ENCODE peak calls at places on chromosomes 7 and 10, in four cellular contexts. One of them, this sample, is unnamed.

GRCh38 chr10:15084502-15084922 is 4.1 kb downstream of the ACBD7 start:
- DNase-seq in IMR-90: peak
- DNase-seq in pancreas: peak
- DNase-seq in GM10248: no peak
- DNase-seq in this sample: no peak

GRCh38 chr7:55192718-55193117 is 172.4 kb upstream of the LANCL2 start:
- DNase-seq in pancreas: no peak
- DNase-seq in GM10248: no peak
- DNase-seq in IMR-90: peak
- DNase-seq in this sample: no peak

GRCh38 chr10:93208717-93209464 is 135.2 kb downstream of the CYP26A1 start:
- DNase-seq in pancreas: no peak
- DNase-seq in GM10248: no peak
- DNase-seq in IMR-90: peak
- DNase-seq in this sample: no peak

GRCh38 chr10:73094249-73094850 is 2.3 kb downstream of the P4HA1 start:
- DNase-seq in GM10248: no peak
- DNase-seq in pancreas: no peak
- DNase-seq in IMR-90: peak
- DNase-seq in this sample: no peak

GRCh38 chr7:40698921-40699260 is 564.1 kb downstream of the SUGCT start:
- DNase-seq in GM10248: no peak
- DNase-seq in pancreas: no peak
- DNase-seq in IMR-90: no peak
- DNase-seq in this sample: no peak

GRCh38 chr10:70974351-70974901 is 86.1 kb upstream of the PCBD1 start:
- DNase-seq in GM10248: no peak
- DNase-seq in IMR-90: peak
- DNase-seq in pancreas: no peak
- DNase-seq in this sample: no peak

GRCh38 chr10:4812952-4813351 is 13.1 kb upstream of the AKR1E2 start:
- DNase-seq in pancreas: no peak
- DNase-seq in GM10248: no peak
- DNase-seq in IMR-90: peak
- DNase-seq in this sample: no peak

GRCh38 chr7:24505968-24506367 is 67.3 kb upstream of the PALS2 start:
- DNase-seq in IMR-90: no peak
- DNase-seq in pancreas: no peak
- DNase-seq in GM10248: no peak
- DNase-seq in this sample: no peak

GRCh38 chr7:121330053-121330833 is 1.4 kb downstream of the WNT16 start:
- DNase-seq in pancreas: no peak
- DNase-seq in IMR-90: no peak
- DNase-seq in GM10248: peak
- DNase-seq in this sample: peak

GRCh38 chr10:119522747-119523426 is 19.6 kb downstream of the RGS10 start:
- DNase-seq in GM10248: no peak
- DNase-seq in pancreas: no peak
- DNase-seq in IMR-90: no peak
- DNase-seq in this sample: no peak

GRCh38 chr10:63929826-63930467 is 408.7 kb downstream of the REEP3 start:
- DNase-seq in GM10248: no peak
- DNase-seq in IMR-90: no peak
- DNase-seq in pancreas: no peak
- DNase-seq in this sample: no peak

GRCh38 chr10:63930584-63930983 is 409.4 kb downstream of the REEP3 start:
- DNase-seq in pancreas: no peak
- DNase-seq in GM10248: no peak
- DNase-seq in IMR-90: no peak
- DNase-seq in this sample: no peak

GRCh38 chr10:63940277-63940972 is 419.2 kb downstream of the REEP3 start:
- DNase-seq in IMR-90: no peak
- DNase-seq in pancreas: no peak
- DNase-seq in GM10248: no peak
- DNase-seq in this sample: no peak

DNA sequence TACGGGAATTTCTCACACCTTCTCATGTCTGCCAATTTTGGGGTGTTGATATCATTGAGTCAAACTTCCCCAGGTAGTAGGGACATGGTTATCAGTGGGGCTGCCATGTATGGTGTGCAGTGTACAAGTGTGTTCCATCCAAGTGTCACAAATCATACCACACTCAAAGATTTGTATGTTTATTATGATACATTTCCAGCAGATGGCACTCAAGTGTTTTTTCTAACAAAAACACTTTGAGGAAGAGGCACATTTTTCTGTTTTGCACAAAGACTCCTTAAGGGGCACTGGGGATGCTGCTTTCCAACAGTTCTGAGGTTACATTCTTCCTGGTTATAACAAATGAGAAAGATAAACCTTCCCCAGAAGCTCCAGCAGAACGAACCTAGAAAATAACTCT is 414.5 kb downstream of the REEP3 start:
- DNase-seq in pancreas: no peak
- DNase-seq in GM10248: no peak
- DNase-seq in IMR-90: no peak
- DNase-seq in this sample: peak
- TF ChIP-seq CTCF in pancreas: no peak
- TF ChIP-seq CTCF in GM10248: peak
- TF ChIP-seq CTCF in IMR-90: no peak
- TF ChIP-seq CTCF in this sample: peak

DNA sequence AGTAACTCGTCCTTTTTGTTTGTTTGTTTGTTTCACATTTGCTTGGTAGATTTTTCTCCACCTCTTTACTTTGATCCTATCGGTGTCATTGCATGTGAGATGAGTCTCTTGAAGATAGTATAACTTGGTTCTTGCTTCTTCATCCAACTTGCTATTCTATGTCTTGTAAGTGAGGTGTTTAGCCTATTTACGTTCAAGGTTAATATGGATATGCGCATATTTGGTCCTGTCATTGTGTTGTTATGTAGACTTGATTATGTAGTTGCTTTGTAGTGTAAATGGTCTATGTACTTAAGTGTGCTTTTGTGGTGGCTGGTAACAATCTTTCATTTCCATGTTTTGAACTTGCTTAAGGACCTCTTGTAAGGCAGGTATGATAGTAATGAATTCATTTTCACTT is 192.8 kb upstream of the MAGI2 start:
- DNase-seq in pancreas: no peak
- DNase-seq in GM10248: no peak
- DNase-seq in IMR-90: no peak
- DNase-seq in this sample: no peak
- TF ChIP-seq CTCF in pancreas: no peak
- TF ChIP-seq CTCF in GM10248: no peak
- TF ChIP-seq CTCF in IMR-90: no peak
- TF ChIP-seq CTCF in this sample: no peak

DNA sequence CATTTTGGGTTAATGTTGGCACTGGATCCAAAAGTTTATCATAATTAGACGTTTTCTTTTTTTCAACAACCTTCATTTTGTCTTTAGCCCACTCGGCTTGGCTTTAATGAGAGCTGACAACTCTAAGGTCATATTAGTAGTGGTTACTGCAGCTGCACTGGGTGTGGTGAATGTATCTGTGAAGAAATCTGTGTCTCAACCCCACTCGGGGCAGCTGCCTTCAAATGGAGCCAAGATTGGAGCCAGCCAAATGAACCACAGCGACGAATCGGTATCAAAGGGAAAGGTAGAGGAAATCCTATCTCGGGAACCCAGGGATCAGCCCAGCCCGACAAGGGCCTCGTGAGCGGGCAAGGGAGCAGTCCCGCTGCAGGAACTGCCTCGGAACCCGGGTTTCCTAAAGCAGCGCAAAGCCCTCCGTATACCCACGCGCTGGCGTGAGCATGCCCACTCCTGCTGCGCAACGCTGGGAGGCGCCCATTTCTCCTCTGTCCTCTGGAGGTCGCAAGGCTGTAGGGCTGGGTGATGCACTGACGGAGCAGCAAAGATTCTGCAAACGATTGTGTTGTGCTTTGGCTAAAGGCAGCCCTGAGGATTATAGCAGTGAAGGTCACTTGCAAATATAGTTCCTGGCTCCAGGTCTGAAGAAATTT is 98.7 kb upstream of the MBL2 start:
- DNase-seq in IMR-90: no peak
- DNase-seq in pancreas: no peak
- DNase-seq in GM10248: no peak
- DNase-seq in this sample: no peak
- TF ChIP-seq CTCF in IMR-90: no peak
- TF ChIP-seq CTCF in pancreas: no peak
- TF ChIP-seq CTCF in GM10248: no peak
- TF ChIP-seq CTCF in this sample: no peak

GRCh38 chr10:88743999-88744398 is 15.8 kb upstream of the LIPN start:
- DNase-seq in pancreas: no peak
- DNase-seq in IMR-90: no peak
- DNase-seq in GM10248: no peak
- DNase-seq in this sample: no peak
- TF ChIP-seq CTCF in pancreas: no peak
- TF ChIP-seq CTCF in IMR-90: no peak
- TF ChIP-seq CTCF in GM10248: no peak
- TF ChIP-seq CTCF in this sample: no peak

GRCh38 chr7:22586806-22587180 is 86.8 kb upstream of the STEAP1B start:
- DNase-seq in pancreas: no peak
- DNase-seq in IMR-90: peak
- DNase-seq in GM10248: no peak
- DNase-seq in this sample: no peak
- TF ChIP-seq CTCF in pancreas: no peak
- TF ChIP-seq CTCF in IMR-90: peak
- TF ChIP-seq CTCF in GM10248: no peak
- TF ChIP-seq CTCF in this sample: no peak

GRCh38 chr10:69515699-69516547 is 57.3 kb downstream of the NEUROG3 start:
- DNase-seq in GM10248: peak
- DNase-seq in IMR-90: peak
- DNase-seq in pancreas: peak
- DNase-seq in this sample: peak

GRCh38 chr10:69517271-69517848 is 55.9 kb downstream of the NEUROG3 start:
- DNase-seq in GM10248: peak
- DNase-seq in IMR-90: no peak
- DNase-seq in pancreas: no peak
- DNase-seq in this sample: no peak

GRCh38 chr10:69512901-69513300 is 60.3 kb downstream of the NEUROG3 start:
- DNase-seq in GM10248: no peak
- DNase-seq in pancreas: no peak
- DNase-seq in IMR-90: no peak
- DNase-seq in this sample: no peak

GRCh38 chr10:69516548-69517195 is 56.5 kb downstream of the NEUROG3 start:
- DNase-seq in GM10248: peak
- DNase-seq in IMR-90: no peak
- DNase-seq in pancreas: no peak
- DNase-seq in this sample: no peak

DNA sequence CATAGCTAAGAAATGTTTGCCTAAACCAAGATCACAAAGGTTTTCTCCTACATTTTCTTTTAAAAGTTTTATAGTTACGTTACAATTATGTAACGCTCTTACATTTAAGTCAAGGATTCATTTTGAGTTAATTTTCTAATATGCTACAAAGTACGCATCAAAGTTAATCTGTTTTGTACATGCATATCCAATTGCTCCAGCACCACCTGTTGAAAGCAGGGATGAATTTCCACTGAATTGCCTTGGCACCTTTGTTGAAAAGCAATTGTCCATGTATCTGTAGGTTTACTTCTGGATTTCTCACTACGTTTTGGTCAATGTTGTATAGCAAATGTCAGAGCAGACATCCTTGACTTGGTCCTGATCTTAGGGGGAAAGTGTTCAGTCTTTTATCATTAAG is 59.6 kb downstream of the NEUROG3 start:
- DNase-seq in GM10248: no peak
- DNase-seq in pancreas: no peak
- DNase-seq in IMR-90: no peak
- DNase-seq in this sample: no peak
- TF ChIP-seq CTCF in GM10248: no peak
- TF ChIP-seq CTCF in pancreas: no peak
- TF ChIP-seq CTCF in IMR-90: no peak
- TF ChIP-seq CTCF in this sample: no peak

DNA sequence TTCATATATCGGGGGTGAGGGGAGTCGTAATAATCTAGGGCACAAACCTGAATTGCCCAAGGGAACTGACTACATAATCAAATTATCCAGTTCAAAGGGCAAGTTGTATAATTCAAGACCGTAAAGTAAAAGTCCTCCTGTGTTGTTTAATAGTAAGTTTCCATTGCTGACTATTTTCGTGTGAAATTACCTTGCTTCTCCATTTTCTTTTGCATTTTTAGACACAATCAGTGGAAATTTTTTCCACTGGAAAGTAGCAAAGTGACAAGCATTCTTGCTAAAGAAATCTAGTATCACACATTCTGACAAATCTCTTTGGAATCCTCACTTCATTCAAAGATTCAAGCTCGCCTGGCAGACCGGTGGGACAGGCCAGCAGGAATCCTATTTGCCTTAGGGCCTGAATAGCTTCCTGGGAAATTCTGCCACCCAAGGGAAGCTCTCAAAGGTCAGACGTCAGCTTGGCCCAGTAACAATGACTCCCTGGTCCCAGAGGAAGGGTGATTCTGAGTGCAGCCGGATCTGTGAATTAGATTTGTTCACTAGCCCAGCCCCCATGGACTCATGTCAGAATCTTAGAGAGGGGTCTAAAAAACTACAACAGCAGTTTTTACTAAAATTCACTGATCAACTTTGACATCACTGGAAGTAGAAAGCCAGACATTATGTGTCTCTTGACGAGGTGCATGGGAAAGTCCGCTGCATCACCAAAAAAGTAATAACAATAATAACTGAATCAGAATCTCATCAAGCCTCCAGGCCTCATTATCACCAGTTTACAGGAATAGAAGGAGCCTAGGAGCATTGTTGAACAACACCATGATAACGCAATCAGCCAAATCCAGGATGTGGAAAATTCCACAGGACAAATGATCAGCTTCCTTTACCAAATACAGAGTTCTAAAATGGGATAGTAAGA is 161.0 kb downstream of the SKIDA1 start:
- DNase-seq in IMR-90: peak
- DNase-seq in pancreas: no peak
- DNase-seq in GM10248: no peak
- DNase-seq in this sample: no peak
- TF ChIP-seq CTCF in IMR-90: no peak
- TF ChIP-seq CTCF in pancreas: no peak
- TF ChIP-seq CTCF in GM10248: no peak
- TF ChIP-seq CTCF in this sample: no peak